ENCODE peak calls at places on chromosomes 7 and 10, in eight cellular contexts. E, H, T, R, N, B, Z and S are unnamed samples.

GRCh38 chr10:36712695-36713094 is 412.7 kb upstream of the ANKRD30A start:
- DNase-seq in H (no peak), Z (no peak), R (no peak), T (no peak), B (no peak), N (no peak), E (no peak), S (no peak)

GRCh38 chr7:16026253-16027020 is 340.0 kb upstream of the MEOX2 start:
- DNase-seq in Z (no peak), H (no peak), R (no peak), T (no peak), E (no peak), N (no peak), B (no peak), S (no peak)

GRCh38 chr7:103704701-103705100 is 258.7 kb upstream of the SLC26A5 start:
- DNase-seq in B (no peak), N (no peak), E (no peak), R (no peak), H (no peak), Z (no peak), T (no peak), S (no peak)

GRCh38 chr7:33841658-33842057 is 63.7 kb upstream of the BMPER start:
- DNase-seq in Z (no peak), T (no peak), R (no peak), B (peak; percentile 28), H (no peak), N (no peak), E (no peak), S (no peak)

GRCh38 chr10:100872034-100872791 is 40.5 kb upstream of the SLF2 start:
- DNase-seq in E (no peak), N (peak; percentile 17), B (peak; percentile 63), Z (peak; percentile 79), H (no peak), R (no peak), T (no peak), S (no peak)

GRCh38 chr10:103481974-103482531 is 3.0 kb upstream of the CALHM3 start:
- DNase-seq in E (no peak), B (peak; percentile 78), N (no peak), R (no peak), H (no peak), T (no peak), Z (peak; percentile 52), S (no peak)

GRCh38 chr10:96073722-96074121 is 30.3 kb downstream of the CCNJ start:
- DNase-seq in N (no peak), H (no peak), Z (peak; percentile 44), T (no peak), R (no peak), B (peak; percentile 31), E (no peak), S (no peak)

GRCh38 chr10:43375401-43376020 is 4.1 kb downstream of the FXYD4 start:
- DNase-seq in T (peak; percentile 35), H (no peak), E (no peak), R (no peak), Z (no peak), N (no peak), B (no peak), S (no peak)

GRCh38 chr7:55545496-55545895 is 26.8 kb downstream of the VOPP1 start:
- DNase-seq in Z (no peak), T (no peak), B (peak; percentile 33), N (no peak), R (no peak), E (no peak), H (no peak), S (no peak)

GRCh38 chr10:47022311-47023131 is 111.3 kb downstream of the PTPN20 start:
- DNase-seq in R (peak; percentile 76), T (peak; percentile 22), N (no peak), E (peak; percentile 15), H (no peak), B (no peak), Z (no peak), S (peak; percentile 26)

GRCh38 chr7:140904081-140904480 is 20.6 kb downstream of the BRAF start:
- DNase-seq in Z (no peak), E (no peak), B (no peak), H (no peak), T (no peak), N (no peak), R (no peak), S (no peak)

GRCh38 chr7:17990761-17991160 is 36.9 kb downstream of the PRPS1L1 start:
- DNase-seq in E (no peak), B (no peak), Z (no peak), R (no peak), T (no peak), N (no peak), H (no peak), S (no peak)

DNA sequence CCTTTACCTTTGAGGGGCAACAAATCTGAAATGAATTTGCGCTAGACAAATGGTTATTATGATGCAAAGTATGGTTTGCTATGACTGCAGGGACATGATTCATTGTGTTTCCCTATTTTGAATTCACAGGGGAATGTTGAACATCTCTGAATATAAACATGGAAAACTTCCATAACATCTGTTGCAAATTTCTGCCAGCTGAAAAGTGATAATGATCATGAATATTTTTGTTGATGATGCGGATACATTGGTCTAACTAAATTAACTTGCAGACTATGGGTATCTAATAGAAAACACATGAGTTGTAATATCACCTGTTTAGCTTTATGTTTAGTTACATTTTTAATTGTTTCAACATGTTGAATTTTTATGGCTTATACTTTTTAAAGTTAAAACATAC is 1325.5 kb downstream of the REEP3 start:
- DNase-seq in E (no peak), H (no peak), R (no peak), T (no peak), Z (no peak), N (no peak), B (no peak), S (no peak)
- TF ChIP-seq POLR2A in E (no peak), H (no peak), R (no peak), T (no peak), Z (no peak), N (no peak), B (no peak), S (no peak)

GRCh38 chr10:77987671-77988070 is 41.6 kb downstream of the POLR3A start:
- DNase-seq in N (no peak), B (no peak), H (no peak), R (no peak), E (no peak), T (no peak), Z (no peak), S (no peak)

GRCh38 chr10:77984986-77985385 is 44.3 kb downstream of the POLR3A start:
- DNase-seq in R (no peak), T (no peak), N (no peak), H (no peak), B (no peak), E (no peak), Z (no peak), S (no peak)

GRCh38 chr10:77981281-77981680 is 48.0 kb downstream of the POLR3A start:
- DNase-seq in R (no peak), B (no peak), H (no peak), N (no peak), E (no peak), T (no peak), Z (no peak), S (no peak)

GRCh38 chr10:77979221-77979620 is 50.1 kb downstream of the POLR3A start:
- DNase-seq in E (no peak), Z (no peak), H (no peak), N (no peak), R (peak; percentile 23), B (no peak), T (no peak), S (peak; percentile 35)

GRCh38 chr10:77983384-77984341 is 45.7 kb downstream of the POLR3A start:
- DNase-seq in E (no peak), H (no peak), B (no peak), N (no peak), Z (no peak), R (no peak), T (no peak), S (no peak)
- TF ChIP-seq CTCF in E (no peak), H (no peak), B (no peak), N (no peak), Z (no peak), R (no peak), T (no peak), S (no peak)

GRCh38 chr7:4100691-4101090 is 581.4 kb upstream of the FOXK1 start:
- DNase-seq in H (no peak), Z (no peak), T (no peak), R (peak; percentile 58), E (no peak), N (no peak), B (no peak), S (peak; percentile 54)

GRCh38 chr7:4102231-4102841 is 579.8 kb upstream of the FOXK1 start:
- DNase-seq in N (no peak), R (peak; percentile 58), H (no peak), B (no peak), T (no peak), Z (no peak), E (no peak), S (no peak)

GRCh38 chr7:4100148-4100547 is 581.9 kb upstream of the FOXK1 start:
- DNase-seq in T (no peak), N (no peak), R (peak; percentile 61), Z (no peak), E (no peak), B (no peak), H (no peak), S (no peak)

GRCh38 chr7:4099651-4100050 is 582.4 kb upstream of the FOXK1 start:
- DNase-seq in B (no peak), R (peak; percentile 66), H (no peak), Z (no peak), N (no peak), T (no peak), E (no peak), S (peak; percentile 47)

GRCh38 chr7:4103352-4104091 is 578.6 kb upstream of the FOXK1 start:
- DNase-seq in R (no peak), N (no peak), Z (peak; percentile 43), B (peak; percentile 36), T (no peak), E (no peak), H (no peak), S (no peak)
- TF ChIP-seq EP300 in R (no peak), N (no peak), Z (no peak), B (no peak), T (no peak), E (no peak), H (no peak), S (no peak)

GRCh38 chr7:2595258-2595860 is 36.4 kb upstream of the TTYH3 start:
- DNase-seq in Z (no peak), E (no peak), N (no peak), B (no peak), T (no peak), R (no peak), H (no peak), S (peak; percentile 67)
- TF ChIP-seq POLR2A in Z (no peak), E (no peak), N (no peak), B (no peak), T (no peak), R (no peak), H (no peak), S (no peak)